ENCODE peak calls at places on chromosomes 7 and 10, in four cellular contexts. P, T, G and F are unnamed samples.

GRCh38 chr10:69056536-69057260 is 31.2 kb upstream of the SRGN start:
- DNase-seq in T (no peak), P (no peak), G (no peak), F (no peak)

GRCh38 chr10:21673668-21674067 is 139.6 kb downstream of the MLLT10 start:
- DNase-seq in T (no peak), P (no peak), G (no peak), F (no peak)

GRCh38 chr7:93171606-93172226 is 23.5 kb upstream of the SAMD9L start:
- DNase-seq in G (no peak), T (no peak), P (no peak), F (no peak)

GRCh38 chr7:97390915-97391593 is 273.6 kb downstream of the SDHAF3 start:
- DNase-seq in P (no peak), T (no peak), G (no peak), F (no peak)

GRCh38 chr7:27400168-27400567 is 157.6 kb downstream of the EVX1 start:
- DNase-seq in P (no peak), G (no peak), T (no peak), F (no peak)

GRCh38 chr10:88110355-88110754 is 246.9 kb downstream of the PTEN start:
- DNase-seq in T (no peak), P (no peak), G (no peak), F (no peak)

GRCh38 chr7:132270517-132270916 is 305.8 kb downstream of the PLXNA4 start:
- DNase-seq in T (no peak), G (no peak), P (no peak), F (no peak)

GRCh38 chr7:98836811-98837631 is 32.8 kb downstream of the TMEM130 start:
- DNase-seq in P (no peak), G (peak; percentile 21), T (peak; percentile 55), F (no peak)

GRCh38 chr10:12844796-12845524 is 156.6 kb downstream of the CCDC3 start:
- DNase-seq in G (no peak), P (no peak), T (no peak), F (no peak)

GRCh38 chr7:150383710-150384397 is 4.7 kb downstream of the ZNF775 start:
- DNase-seq in T (peak; percentile 51), P (no peak), G (peak; percentile 87), F (no peak)
- H3K4me1 ChIP-seq in T (peaks cover 9% of the 10 kb centered on the region), P (peaks cover 13% of the 10 kb centered on the region), G (peaks cover 79% of the 10 kb centered on the region), F (peaks cover 9% of the 10 kb centered on the region)

GRCh38 chr7:139087212-139087611 is 22.3 kb downstream of the ZC3HAV1 start:
- DNase-seq in T (no peak), G (no peak), P (no peak), F (no peak)
- H3K9me3 ChIP-seq in T (no peaks in the 10 kb centered on the region), G (no peaks in the 10 kb centered on the region), P (no peaks in the 10 kb centered on the region), F (no peaks in the 10 kb centered on the region)

GRCh38 chr7:157614457-157615020 is 277.7 kb downstream of the DNAJB6 start:
- DNase-seq in G (no peak), P (no peak), T (no peak), F (no peak)

GRCh38 chr7:157613575-157614322 is 276.9 kb downstream of the DNAJB6 start:
- DNase-seq in G (no peak), P (no peak), T (no peak), F (no peak)

GRCh38 chr7:157612009-157612663 is 275.3 kb downstream of the DNAJB6 start:
- DNase-seq in G (no peak), T (no peak), P (no peak), F (no peak)

GRCh38 chr7:157611341-157611740 is 274.5 kb downstream of the DNAJB6 start:
- DNase-seq in P (no peak), G (no peak), T (no peak), F (no peak)

GRCh38 chr7:157612664-157613561 is 276.1 kb downstream of the DNAJB6 start:
- DNase-seq in G (peak; percentile 43), P (peak; percentile 82), T (no peak), F (peak; percentile 32)
- H3K4me3 ChIP-seq in G (peak overlapping the region; percentile 33), P (peak overlapping the region; percentile 74), T (no peak overlapping the region), F (peak overlapping the region; percentile 70)

GRCh38 chr10:130137077-130137448 is 872 bp downstream of the GLRX3 start:
- DNase-seq in G (no peak), T (no peak), P (no peak), F (no peak)
- H3K4me1 ChIP-seq in G (peaks cover 50% of the 10 kb centered on the region), T (no peaks in the 10 kb centered on the region), P (peaks cover 58% of the 10 kb centered on the region), F (peaks cover 39% of the 10 kb centered on the region)

GRCh38 chr7:64651203-64651602 is 14.7 kb upstream of the ZNF107 start:
- DNase-seq in G (no peak), P (no peak), T (no peak), F (no peak)
- H3K9me3 ChIP-seq in G (no peaks in the 10 kb centered on the region), P (no peaks in the 10 kb centered on the region), T (no peaks in the 10 kb centered on the region), F (no peaks in the 10 kb centered on the region)